ENCODE peak calls at places on chromosomes 12 and 14, in four cellular contexts. A, J, D and P are unnamed samples.
A peak's percentile ranks its signal among the peaks of the same experiment; 100 is the strongest.

GRCh38 chr12:42482820-42483533 is 106.6 kb downstream of the PRICKLE1 start:
- DNase-seq in D (peak; percentile 96), A (peak; percentile 87), J (peak; percentile 24), P (peak; percentile 84)

GRCh38 chr12:114687802-114688201 is 3.8 kb upstream of the TBX3 start:
- DNase-seq in J (no peak), D (no peak), A (no peak), P (no peak)

GRCh38 chr12:15700595-15700994 is 88.6 kb downstream of the EPS8 start:
- DNase-seq in A (no peak), J (no peak), D (no peak), P (no peak)

GRCh38 chr12:112013601-112014402 is 576 bp downstream of the ERP29 start:
- DNase-seq in D (peak; percentile 58), A (peak; percentile 60), J (peak; percentile 84), P (peak; percentile 83)

GRCh38 chr14:64715628-64716412 is 11.6 kb downstream of the PLEKHG3 start:
- DNase-seq in A (no peak), D (no peak), J (no peak), P (peak; percentile 66)

GRCh38 chr14:81137316-81137715 is 83.4 kb downstream of the GTF2A1 start:
- DNase-seq in J (no peak), A (no peak), D (peak; percentile 24), P (no peak)

GRCh38 chr12:115440438-115440837 is 756.5 kb upstream of the TBX3 start:
- DNase-seq in A (peak; percentile 39), J (peak; percentile 66), D (no peak), P (no peak)

GRCh38 chr12:84807249-84807648 is 105.3 kb downstream of the SLC6A15 start:
- DNase-seq in D (no peak), A (no peak), J (no peak), P (no peak)

GRCh38 chr14:91058017-91058675 is 2.3 kb downstream of the RPS6KA5 start:
- DNase-seq in J (no peak), D (no peak), A (no peak), P (no peak)

GRCh38 chr12:83434600-83434999 is 747.9 kb downstream of the TMTC2 start:
- DNase-seq in J (no peak), A (no peak), D (no peak), P (no peak)

GRCh38 chr14:90839024-90839888 is 23.0 kb upstream of the TTC7B start:
- DNase-seq in J (no peak), D (no peak), A (no peak), P (no peak)

GRCh38 chr12:58529897-58530296 is 390.4 kb downstream of the LRIG3 start:
- DNase-seq in D (no peak), J (no peak), A (no peak), P (no peak)

GRCh38 chr14:99681832-99682148 is 2.3 kb upstream of the CYP46A1 start:
- DNase-seq in A (no peak), J (no peak), D (no peak), P (no peak)

GRCh38 chr12:8603858-8604257 is 8.8 kb downstream of the AICDA start:
- DNase-seq in J (no peak), A (no peak), D (no peak), P (no peak)

GRCh38 chr12:31220633-31221565 is 105.1 kb downstream of the SINHCAF start:
- DNase-seq in D (no peak), A (no peak), J (no peak), P (no peak)

GRCh38 chr12:29546000-29546399 is 48.5 kb upstream of the OVCH1 start:
- DNase-seq in A (no peak), D (no peak), J (no peak), P (no peak)

GRCh38 chr14:22517117-22517720 is 71.8 kb downstream of the DAD1 start:
- DNase-seq in J (no peak), A (no peak), D (peak; percentile 54), P (no peak)

GRCh38 chr14:57828713-57829112 is 37.2 kb downstream of the SLC35F4 start:
- DNase-seq in J (no peak), A (no peak), D (no peak), P (no peak)

GRCh38 chr12:54229624-54230212 is 40.9 kb upstream of the SMUG1 start:
- DNase-seq in A (no peak), J (no peak), D (no peak), P (no peak)

GRCh38 chr14:72663076-72663487 is 230.8 kb downstream of the DPF3 start:
- DNase-seq in J (no peak), D (no peak), A (no peak), P (no peak)

GRCh38 chr14:105171004-105171673 is 2.6 kb upstream of the JAG2 start:
- DNase-seq in A (no peak), D (no peak), J (no peak), P (no peak)

GRCh38 chr14:94158239-94158888 is 15.8 kb upstream of the PPP4R4 start:
- DNase-seq in A (no peak), J (no peak), D (no peak), P (no peak)

GRCh38 chr14:23217032-23217431 is 20.7 kb upstream of the RNF212B start:
- DNase-seq in D (no peak), J (no peak), A (no peak), P (no peak)

GRCh38 chr12:52007158-52007921 is 594 bp downstream of the TAMALIN start:
- DNase-seq in D (no peak), J (no peak), A (no peak), P (peak; percentile 43)

GRCh38 chr14:30034049-30034635 is 106.5 kb upstream of the PRKD1 start:
- DNase-seq in A (no peak), J (no peak), D (no peak), P (no peak)

GRCh38 chr14:81655423-81656314 is 122.0 kb upstream of the SEL1L start:
- DNase-seq in D (no peak), J (peak; percentile 50), A (peak; percentile 6), P (no peak)

GRCh38 chr14:71143391-71144290 is 236.4 kb downstream of the PCNX1 start:
- DNase-seq in J (peak; percentile 85), A (peak; percentile 25), D (no peak), P (no peak)

GRCh38 chr12:93725531-93725930 is 48.4 kb downstream of the CRADD start:
- DNase-seq in J (no peak), D (no peak), A (no peak), P (no peak)

GRCh38 chr14:40188006-40188405 is 755.8 kb upstream of the FBXO33 start:
- DNase-seq in J (no peak), D (no peak), A (no peak), P (no peak)

GRCh38 chr14:104016873-104017650 is 68.4 kb upstream of the ASPG start:
- DNase-seq in J (no peak), A (no peak), D (no peak), P (no peak)

GRCh38 chr14:67644428-67644827 is 24.7 kb downstream of the ARG2 start:
- DNase-seq in A (no peak), J (no peak), D (no peak), P (no peak)

GRCh38 chr12:12835378-12836145 is 22.4 kb downstream of the DDX47 start:
- DNase-seq in A (peak; percentile 10), D (no peak), J (no peak), P (no peak)

GRCh38 chr12:33724867-33725266 is 285.2 kb upstream of the SYT10 start:
- DNase-seq in D (no peak), A (no peak), J (no peak), P (no peak)

GRCh38 chr12:11621797-11622423 is 27.6 kb upstream of the ETV6 start:
- DNase-seq in D (no peak), A (no peak), J (peak; percentile 29), P (no peak)

GRCh38 chr12:95224202-95225170 is 6.9 kb downstream of the VEZT start:
- DNase-seq in A (peak; percentile 39), J (no peak), D (no peak), P (no peak)

GRCh38 chr12:101490286-101490920 is 15.3 kb downstream of the SPIC start:
- DNase-seq in D (no peak), J (peak; percentile 61), A (peak; percentile 21), P (peak; percentile 41)

GRCh38 chr12:23084236-23084995 is 459.4 kb downstream of the ETNK1 start:
- DNase-seq in J (peak; percentile 6), A (peak; percentile 17), D (peak; percentile 63), P (no peak)

GRCh38 chr12:14454098-14454907 is 88.8 kb downstream of the ATF7IP start:
- DNase-seq in D (peak; percentile 26), A (peak; percentile 42), J (peak; percentile 65), P (peak; percentile 56)

GRCh38 chr14:68979722-68980552 is 835 bp upstream of the ACTN1 start:
- DNase-seq in A (peak; percentile 41), D (no peak), J (no peak), P (peak; percentile 59)

GRCh38 chr14:68977137-68977740 is 1.9 kb downstream of the ACTN1 start:
- DNase-seq in D (peak; percentile 36), J (peak; percentile 84), A (no peak), P (no peak)

GRCh38 chr14:68979021-68979721 is at the start of gene ACTN1:
- DNase-seq in A (peak; percentile 94), J (peak; percentile 94), D (peak; percentile 98), P (peak; percentile 92)

GRCh38 chr14:68977741-68978549 is 1.2 kb downstream of the ACTN1 start:
- DNase-seq in D (peak; percentile 82), A (peak; percentile 43), J (no peak), P (peak; percentile 64)

DNA sequence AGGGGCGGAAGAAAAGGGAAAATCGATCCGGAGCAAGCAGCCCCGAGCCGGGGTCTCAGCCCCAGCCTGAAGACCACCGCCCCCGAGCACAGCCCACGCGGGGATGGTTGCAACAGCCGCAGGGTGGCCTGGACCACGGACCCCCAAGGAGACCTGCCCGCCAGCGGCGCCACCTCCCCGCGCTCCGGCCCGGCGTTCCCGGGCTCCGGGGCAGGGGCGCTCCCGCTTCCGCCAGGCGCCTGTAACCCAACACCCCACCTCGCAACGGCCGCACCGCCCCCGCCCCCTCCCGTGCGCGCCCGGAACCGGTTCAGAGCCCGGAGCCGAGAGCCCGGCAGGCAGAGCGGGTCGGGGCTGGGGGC is 571 bp downstream of the ACTN1 start:
- DNase-seq in A (peak; percentile 76), D (peak; percentile 79), J (no peak), P (peak; percentile 85)
- TF ChIP-seq FOXJ3 in A (no peak), D (no peak), J (no peak), P (no peak)

GRCh38 chr14:92948647-92949046 is 25.7 kb downstream of the CHGA start:
- DNase-seq in A (no peak), D (no peak), J (no peak), P (no peak)
- TF ChIP-seq FOXJ3 in A (no peak), D (no peak), J (no peak), P (no peak)

DNA sequence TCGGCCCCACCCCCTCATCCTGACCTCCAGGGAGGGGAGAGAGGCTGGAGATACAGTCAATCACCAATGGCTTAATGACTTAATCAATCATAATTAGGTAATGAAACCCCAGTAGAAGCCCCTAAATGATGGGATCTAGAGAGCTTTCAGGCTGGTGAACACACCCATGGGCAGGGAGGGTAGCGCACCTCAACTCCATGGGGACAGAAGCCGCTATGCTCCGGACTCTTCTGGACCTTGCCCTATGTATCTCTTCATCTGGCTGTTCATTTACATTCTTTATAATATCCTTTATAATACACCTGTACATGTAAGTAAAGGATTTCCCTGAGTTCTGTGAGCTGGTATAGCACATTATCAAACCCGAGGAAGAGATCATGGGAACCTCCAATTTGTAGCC is 205.9 kb downstream of the STXBP6 start:
- DNase-seq in D (no peak), J (no peak), A (no peak), P (no peak)
- TF ChIP-seq FOXJ3 in D (no peak), J (no peak), A (no peak), P (no peak)

DNA sequence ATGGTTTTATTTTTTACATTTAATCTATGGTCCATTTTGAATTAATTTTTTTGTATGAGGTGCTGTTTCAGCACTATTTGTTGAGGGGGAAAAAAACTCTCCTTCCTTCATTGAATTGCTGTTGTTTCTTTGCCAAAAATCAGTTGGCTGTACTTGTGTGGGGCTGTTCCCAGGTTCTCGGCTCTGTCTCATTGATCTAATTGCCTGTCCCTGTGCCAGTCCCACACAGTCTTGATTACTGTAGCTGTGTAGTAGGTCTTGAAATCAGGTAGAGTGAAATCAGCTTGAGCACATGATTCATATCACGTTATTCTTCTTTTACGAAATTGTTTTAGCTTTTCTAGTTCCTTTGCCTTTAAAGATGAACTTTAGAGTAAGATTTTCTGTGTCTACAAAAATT is 109.7 kb downstream of the ADGRD1 start:
- DNase-seq in D (no peak), A (no peak), J (no peak), P (no peak)
- TF ChIP-seq FOXJ3 in D (no peak), A (no peak), J (no peak), P (no peak)